ENCODE peak calls at places on chromosomes 1 and 21, in seven cellular contexts. G is foreskin fibroblast; J is epithelial cell of esophagus; Y is iPS-NIHi11; M is T47D; I is CD4-positive, CD25-positive, alpha-beta regulatory T cell; P is ACHN. R is an unnamed sample.
A peak's percentile ranks its signal among the peaks of the same experiment; 100 is the strongest.

GRCh38 chr1:18146886-18147285 is 39.3 kb downstream of the IGSF21 start:
- DNase-seq in M (no peak), G (no peak), J (no peak), I (no peak), P (no peak), Y (no peak), R (no peak)

GRCh38 chr1:161162052-161162451 is 2.8 kb downstream of the USP21 start:
- DNase-seq in Y (no peak), P (no peak), I (no peak), M (no peak), G (no peak), J (no peak), R (no peak)

GRCh38 chr1:71593523-71593922 is 512.7 kb upstream of the ZRANB2 start:
- DNase-seq in M (peak; percentile 49), G (no peak), I (no peak), P (peak; percentile 5), J (no peak), Y (peak; percentile 22), R (no peak)

GRCh38 chr1:6494627-6495026 is 3.2 kb upstream of the PLEKHG5 start:
- DNase-seq in J (no peak), Y (no peak), I (no peak), P (no peak), G (no peak), M (no peak), R (no peak)

GRCh38 chr1:226736908-226737818 is 1.9 kb downstream of the ITPKB start:
- DNase-seq in G (peak; percentile 25), I (peak; percentile 73), P (no peak), M (no peak), J (peak; percentile 59), Y (peak; percentile 41), R (no peak)

GRCh38 chr1:89274431-89274857 is 1.8 kb upstream of the GBP5 start:
- DNase-seq in G (peak; percentile 10), J (peak; percentile 89), M (peak; percentile 4), I (peak; percentile 29), Y (peak; percentile 31), P (no peak), R (peak; percentile 79)

GRCh38 chr1:23202263-23202749 is 15.0 kb downstream of the HTR1D start:
- DNase-seq in P (no peak), J (peak; percentile 67), I (no peak), Y (no peak), G (peak; percentile 47), M (no peak), R (no peak)

GRCh38 chr1:94228640-94229375 is 8.6 kb downstream of the ARHGAP29 start:
- DNase-seq in G (no peak), Y (no peak), J (no peak), I (no peak), M (no peak), P (no peak), R (no peak)

GRCh38 chr1:169100208-169100882 is 6.1 kb upstream of the ATP1B1 start:
- DNase-seq in Y (no peak), P (no peak), G (no peak), I (no peak), M (no peak), J (no peak), R (no peak)

GRCh38 chr1:12629521-12629956 is 11.5 kb upstream of the DHRS3 start:
- DNase-seq in J (no peak), M (no peak), G (no peak), I (no peak), P (no peak), Y (peak; percentile 55), R (no peak)

GRCh38 chr1:63902844-63903589 is 129.2 kb downstream of the ROR1 start:
- DNase-seq in P (no peak), G (peak; percentile 54), I (no peak), M (no peak), Y (no peak), J (peak; percentile 46), R (no peak)

GRCh38 chr21:46006547-46007497 is 25.3 kb downstream of the COL6A1 start:
- DNase-seq in J (no peak), G (no peak), Y (no peak), P (no peak), I (no peak), M (no peak), R (no peak)

GRCh38 chr1:223763881-223764280 is 51.5 kb downstream of the CAPN2 start:
- DNase-seq in J (no peak), I (no peak), Y (no peak), P (no peak), M (no peak), G (no peak), R (no peak)

GRCh38 chr1:232385221-232385620 is 244.7 kb downstream of the SIPA1L2 start:
- DNase-seq in M (no peak), P (no peak), Y (no peak), G (no peak), J (peak; percentile 53), I (no peak), R (no peak)

GRCh38 chr1:154407021-154407865 is 2.1 kb downstream of the IL6R start:
- DNase-seq in I (no peak), G (no peak), Y (peak; percentile 2), M (peak; percentile 32), J (peak; percentile 87), P (no peak), R (no peak)

GRCh38 chr1:16348414-16349182 is 3.7 kb downstream of the FBXO42 start:
- DNase-seq in G (peak; percentile 66), I (no peak), M (no peak), J (peak; percentile 79), Y (no peak), P (no peak), R (no peak)

GRCh38 chr21:26956216-26956615 is 10.7 kb downstream of the ADAMTS5 start:
- DNase-seq in P (no peak), Y (no peak), M (no peak), J (no peak), G (no peak), I (no peak), R (no peak)

GRCh38 chr1:192889082-192889481 is 80.2 kb downstream of the RGS2 start:
- DNase-seq in J (no peak), P (no peak), I (no peak), G (no peak), M (no peak), Y (no peak), R (no peak)

GRCh38 chr1:26038477-26038876 is 7.4 kb downstream of the SLC30A2 start:
- DNase-seq in G (no peak), Y (no peak), P (no peak), J (no peak), M (no peak), I (no peak), R (no peak)

GRCh38 chr1:1470626-1471388 is 758 bp upstream of the ATAD3B start:
- DNase-seq in M (peak; percentile 44), G (no peak), I (no peak), P (peak; percentile 10), Y (no peak), J (peak; percentile 46), R (no peak)

GRCh38 chr1:13661539-13661938 is 38.4 kb upstream of the PRDM2 start:
- DNase-seq in Y (no peak), J (peak; percentile 32), I (no peak), G (no peak), P (peak; percentile 2), M (no peak), R (no peak)

GRCh38 chr1:109807822-109808680 is 44.3 kb upstream of the EPS8L3 start:
- DNase-seq in J (peak; percentile 46), M (no peak), G (peak; percentile 18), Y (no peak), P (no peak), I (no peak), R (no peak)

GRCh38 chr1:27403065-27403726 is 10.8 kb downstream of the GPR3 start:
- DNase-seq in Y (no peak), M (no peak), P (peak; percentile 12), G (peak; percentile 75), I (peak; percentile 37), J (peak; percentile 73), R (no peak)

GRCh38 chr1:85214654-85215053 is 13.8 kb upstream of the SYDE2 start:
- DNase-seq in G (no peak), P (no peak), Y (no peak), M (peak; percentile 72), J (no peak), I (no peak), R (no peak)

GRCh38 chr1:247331526-247332214 is at the start of gene ZNF496:
- DNase-seq in G (peak; percentile 85), J (peak; percentile 75), P (peak; percentile 79), M (peak; percentile 90), I (peak; percentile 50), Y (peak; percentile 98), R (no peak)

GRCh38 chr1:215489771-215490566 is 77.1 kb upstream of the KCTD3 start:
- DNase-seq in M (peak; percentile 89), I (no peak), G (no peak), J (no peak), Y (no peak), P (no peak), R (peak; percentile 15)

GRCh38 chr1:232891116-232891515 is 59.3 kb upstream of the NTPCR start:
- DNase-seq in Y (no peak), J (no peak), M (no peak), I (no peak), P (no peak), G (peak; percentile 9), R (peak; percentile 69)

GRCh38 chr1:167633258-167633944 is 3.4 kb downstream of the RCSD1 start:
- DNase-seq in M (no peak), P (no peak), G (no peak), J (no peak), Y (no peak), I (no peak), R (no peak)

GRCh38 chr1:221611930-221612777 is 129.7 kb downstream of the DUSP10 start:
- DNase-seq in I (no peak), M (peak; percentile 86), P (no peak), J (peak; percentile 86), G (peak; percentile 66), Y (no peak), R (peak; percentile 57)

GRCh38 chr1:214566158-214567104 is 15.0 kb upstream of the PTPN14 start:
- DNase-seq in J (peak; percentile 84), G (peak; percentile 93), I (no peak), P (peak; percentile 93), Y (no peak), M (no peak), R (peak; percentile 96)

GRCh38 chr1:167935252-167936067 is 1.0 kb upstream of the DCAF6 start:
- DNase-seq in G (peak; percentile 12), I (no peak), M (peak; percentile 58), J (peak; percentile 43), P (peak; percentile 67), Y (peak; percentile 39), R (no peak)

GRCh38 chr1:231751624-231751897 is 125.0 kb downstream of the DISC1 start:
- DNase-seq in I (no peak), G (no peak), P (no peak), Y (no peak), M (no peak), J (no peak), R (no peak)

GRCh38 chr1:216596298-216596947 is 126.8 kb downstream of the ESRRG start:
- DNase-seq in J (no peak), M (peak; percentile 56), I (no peak), G (peak; percentile 12), P (no peak), Y (peak; percentile 19), R (no peak)

GRCh38 chr1:221794925-221795324 is 53.0 kb upstream of the DUSP10 start:
- DNase-seq in M (no peak), G (no peak), J (no peak), P (no peak), I (no peak), Y (no peak), R (no peak)

R was measured in HS-5.